ENCODE peak calls at places on chromosomes 16 and 17, in eight cellular contexts. Q, S, B, W, E, C, V and T are unnamed samples.

GRCh38 chr16:78607465-78607864 is 508.0 kb downstream of the WWOX start:
- DNase-seq in S (no peak), B (no peak), E (no peak), Q (no peak), V (no peak), W (no peak), C (no peak), T (no peak)

GRCh38 chr17:56165017-56165720 is 11.9 kb downstream of the ANKFN1 start:
- DNase-seq in W (no peak), V (no peak), C (no peak), E (no peak), S (no peak), Q (no peak), B (no peak), T (no peak)

GRCh38 chr17:44083250-44083849 is 12.8 kb downstream of the G6PC3 start:
- DNase-seq in E (no peak), Q (no peak), V (no peak), W (no peak), C (peak), B (no peak), S (peak), T (no peak)

GRCh38 chr16:24909856-24910255 is 64.1 kb downstream of the SLC5A11 start:
- DNase-seq in W (no peak), V (no peak), E (no peak), B (no peak), S (no peak), C (no peak), Q (no peak), T (no peak)

GRCh38 chr17:56739376-56739775 is 94.3 kb downstream of the C17orf67 start:
- DNase-seq in W (no peak), V (no peak), B (no peak), E (no peak), C (no peak), S (no peak), Q (no peak), T (no peak)

GRCh38 chr17:2101448-2102257 is 46.8 kb downstream of the HIC1 start:
- DNase-seq in S (no peak), E (no peak), C (peak), B (peak), Q (peak), V (no peak), W (peak), T (peak)

GRCh38 chr17:68456529-68457167 is 648 bp downstream of the WIPI1 start:
- DNase-seq in B (peak), C (peak), S (peak), E (peak), Q (no peak), W (peak), V (peak), T (peak)

GRCh38 chr16:70630960-70631745 is 15.2 kb upstream of the IL34 start:
- DNase-seq in C (no peak), V (no peak), B (no peak), E (no peak), Q (no peak), W (no peak), S (no peak), T (no peak)

GRCh38 chr17:73644145-73645049 is at the start of gene SDK2:
- DNase-seq in E (no peak), V (peak), C (no peak), B (no peak), Q (no peak), S (peak), W (peak), T (no peak)

GRCh38 chr17:81578038-81578441 is 25.9 kb upstream of the FAAP100 start:
- DNase-seq in C (no peak), B (no peak), Q (no peak), W (no peak), V (no peak), S (no peak), E (no peak), T (no peak)

GRCh38 chr16:73746554-73746953 is 550.1 kb upstream of the PSMD7 start:
- DNase-seq in B (no peak), C (no peak), V (no peak), S (no peak), W (no peak), E (no peak), Q (no peak), T (no peak)

GRCh38 chr17:4551141-4551540 is 4.0 kb downstream of the MYBBP1A start:
- DNase-seq in Q (no peak), W (no peak), C (no peak), S (peak), E (no peak), B (peak), V (peak), T (no peak)

GRCh38 chr17:41519501-41520224 is 973 bp upstream of the KRT15 start:
- DNase-seq in B (no peak), E (no peak), C (peak), Q (no peak), W (no peak), S (no peak), V (no peak), T (no peak)

GRCh38 chr17:39800540-39800939 is 62.8 kb downstream of the GRB7 start:
- DNase-seq in V (no peak), Q (peak), C (no peak), S (no peak), B (no peak), E (no peak), W (no peak), T (no peak)

GRCh38 chr17:40190197-40191021 is 13.1 kb downstream of the RAPGEFL1 start:
- DNase-seq in V (no peak), Q (no peak), B (no peak), W (no peak), E (no peak), C (no peak), S (peak), T (no peak)

GRCh38 chr17:55661963-55662834 is 60.5 kb downstream of the TMEM100 start:
- DNase-seq in C (no peak), E (no peak), V (no peak), S (no peak), W (no peak), Q (no peak), B (no peak), T (no peak)

GRCh38 chr17:76946111-76946771 is 78.0 kb downstream of the MGAT5B start:
- DNase-seq in S (peak), V (no peak), C (no peak), Q (no peak), W (no peak), B (no peak), E (no peak), T (no peak)

GRCh38 chr16:9449597-9449996 is 358.2 kb downstream of the HAPSTR1 start:
- DNase-seq in S (no peak), E (no peak), V (no peak), B (no peak), Q (no peak), W (no peak), C (no peak), T (no peak)

GRCh38 chr17:51869387-51869786 is 289.1 kb downstream of the CA10 start:
- DNase-seq in Q (no peak), E (no peak), B (no peak), V (no peak), C (no peak), S (no peak), W (no peak), T (no peak)

GRCh38 chr17:75843577-75844529 is at the start of gene UNC13D:
- DNase-seq in E (no peak), Q (peak), S (peak), W (peak), B (no peak), V (peak), C (peak), T (peak)

DNA sequence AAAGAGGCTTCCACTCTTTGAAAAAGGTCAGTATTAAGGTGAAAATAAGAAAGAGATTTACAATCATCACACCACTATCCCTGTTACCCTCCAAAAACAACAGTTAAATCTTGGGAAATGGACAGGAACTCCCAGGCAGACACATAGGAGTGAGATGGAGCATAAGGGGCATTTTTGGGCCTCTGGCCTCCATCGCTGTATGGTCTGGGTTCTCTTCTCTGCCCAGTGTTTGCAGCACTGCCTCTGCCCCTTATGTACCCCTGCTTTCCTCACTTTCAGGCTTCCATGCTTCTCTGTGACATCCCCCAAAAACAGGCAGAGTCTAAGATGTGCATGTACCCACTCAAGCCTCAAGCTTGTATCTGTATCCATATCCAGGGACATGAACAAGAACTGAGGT is 630 bp upstream of the HOXB2 start:
- DNase-seq in E (no peak), Q (no peak), S (no peak), W (no peak), V (no peak), B (no peak), C (no peak), T (no peak)
- H3K4me3 ChIP-seq in E (no peak), Q (no peak), S (no peak), W (no peak), V (no peak), B (peak), C (no peak), T (no peak)

GRCh38 chr17:46977750-46978488 is 1.1 kb downstream of the RPRML start:
- DNase-seq in Q (no peak), B (no peak), C (no peak), E (no peak), V (no peak), S (no peak), W (no peak), T (no peak)

GRCh38 chr17:46977348-46977747 is 1.7 kb downstream of the RPRML start:
- DNase-seq in S (peak), V (no peak), W (peak), B (no peak), C (no peak), Q (no peak), E (peak), T (no peak)

GRCh38 chr17:46975287-46975686 is 3.8 kb downstream of the RPRML start:
- DNase-seq in Q (no peak), W (no peak), V (no peak), B (no peak), C (no peak), S (no peak), E (no peak), T (no peak)

GRCh38 chr17:46978489-46979022 is 497 bp downstream of the RPRML start:
- DNase-seq in E (no peak), S (peak), V (peak), B (no peak), Q (no peak), C (no peak), W (no peak), T (no peak)

DNA sequence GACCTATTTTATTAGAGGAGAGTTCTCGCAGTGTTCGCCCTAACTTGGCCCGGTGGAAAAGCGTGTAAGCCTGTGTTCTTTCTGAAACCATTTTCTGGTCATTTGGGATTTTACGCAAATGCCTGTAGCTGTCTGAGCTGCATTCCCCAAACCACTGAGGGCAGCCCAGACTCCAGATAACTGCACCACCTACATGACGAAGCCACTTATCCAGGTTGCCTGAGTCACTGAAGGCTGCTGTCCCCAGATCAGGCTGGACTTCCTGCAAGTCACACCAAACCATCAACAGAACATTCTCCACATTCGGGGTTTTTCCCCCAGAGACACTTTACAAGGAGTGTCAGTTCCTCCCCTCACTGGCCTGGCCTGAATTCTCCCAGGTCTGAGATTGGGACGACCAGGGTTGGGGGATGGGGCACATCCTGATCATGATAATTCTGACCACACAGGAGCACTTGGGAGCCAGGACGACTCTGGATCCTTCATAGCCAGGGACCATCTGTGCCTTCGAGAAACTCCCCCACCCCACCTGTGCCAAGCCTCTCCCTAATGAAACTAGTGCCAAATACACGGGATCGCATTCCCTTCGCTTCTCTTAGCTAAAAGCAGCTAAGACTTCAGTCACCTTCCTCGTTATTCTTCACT is 2.3 kb downstream of the RPRML start:
- DNase-seq in V (no peak), Q (no peak), C (no peak), W (no peak), B (no peak), E (no peak), S (no peak), T (no peak)
- H3K4me3 ChIP-seq in V (no peak), Q (no peak), C (no peak), W (no peak), B (no peak), E (no peak), S (no peak), T (no peak)

DNA sequence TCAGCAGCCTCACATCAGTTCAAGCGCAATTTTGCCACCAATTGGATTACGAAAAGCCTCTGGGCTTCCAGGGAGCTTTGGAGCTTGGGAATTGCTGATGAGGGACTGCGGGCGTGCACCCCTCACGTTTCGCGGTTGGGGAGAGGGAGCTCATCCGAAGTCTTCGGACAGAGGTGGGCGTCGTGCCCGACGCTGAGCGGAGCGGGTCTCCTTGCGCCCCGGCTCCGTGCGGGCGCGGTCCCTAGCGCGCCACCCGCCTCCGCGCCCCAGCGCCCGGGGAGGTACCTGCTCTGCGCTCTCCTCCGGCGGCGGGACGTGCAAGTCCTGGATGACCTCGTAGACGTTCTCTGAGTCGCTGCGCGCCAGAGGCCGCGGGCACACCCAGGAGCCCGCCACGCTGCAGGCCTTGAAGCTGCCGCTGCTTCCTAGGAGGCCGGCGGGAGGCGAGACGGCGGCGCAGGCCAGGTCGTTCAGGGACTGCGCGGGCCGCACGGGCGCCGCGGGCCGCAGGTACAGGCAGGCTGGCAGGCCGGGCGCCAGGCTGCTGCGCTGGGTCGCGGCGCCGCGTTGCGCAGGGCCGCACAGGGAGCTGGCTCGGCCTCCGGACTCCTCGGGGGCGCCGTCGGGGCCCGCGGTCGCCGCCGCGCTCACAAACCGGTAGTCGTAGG is 3.2 kb downstream of the ARHGAP27 start:
- DNase-seq in B (peak), Q (no peak), E (no peak), V (peak), W (peak), S (no peak), C (no peak), T (peak)
- H3K4me3 ChIP-seq in B (no peak), Q (no peak), E (no peak), V (no peak), W (peak), S (no peak), C (no peak), T (no peak)

DNA sequence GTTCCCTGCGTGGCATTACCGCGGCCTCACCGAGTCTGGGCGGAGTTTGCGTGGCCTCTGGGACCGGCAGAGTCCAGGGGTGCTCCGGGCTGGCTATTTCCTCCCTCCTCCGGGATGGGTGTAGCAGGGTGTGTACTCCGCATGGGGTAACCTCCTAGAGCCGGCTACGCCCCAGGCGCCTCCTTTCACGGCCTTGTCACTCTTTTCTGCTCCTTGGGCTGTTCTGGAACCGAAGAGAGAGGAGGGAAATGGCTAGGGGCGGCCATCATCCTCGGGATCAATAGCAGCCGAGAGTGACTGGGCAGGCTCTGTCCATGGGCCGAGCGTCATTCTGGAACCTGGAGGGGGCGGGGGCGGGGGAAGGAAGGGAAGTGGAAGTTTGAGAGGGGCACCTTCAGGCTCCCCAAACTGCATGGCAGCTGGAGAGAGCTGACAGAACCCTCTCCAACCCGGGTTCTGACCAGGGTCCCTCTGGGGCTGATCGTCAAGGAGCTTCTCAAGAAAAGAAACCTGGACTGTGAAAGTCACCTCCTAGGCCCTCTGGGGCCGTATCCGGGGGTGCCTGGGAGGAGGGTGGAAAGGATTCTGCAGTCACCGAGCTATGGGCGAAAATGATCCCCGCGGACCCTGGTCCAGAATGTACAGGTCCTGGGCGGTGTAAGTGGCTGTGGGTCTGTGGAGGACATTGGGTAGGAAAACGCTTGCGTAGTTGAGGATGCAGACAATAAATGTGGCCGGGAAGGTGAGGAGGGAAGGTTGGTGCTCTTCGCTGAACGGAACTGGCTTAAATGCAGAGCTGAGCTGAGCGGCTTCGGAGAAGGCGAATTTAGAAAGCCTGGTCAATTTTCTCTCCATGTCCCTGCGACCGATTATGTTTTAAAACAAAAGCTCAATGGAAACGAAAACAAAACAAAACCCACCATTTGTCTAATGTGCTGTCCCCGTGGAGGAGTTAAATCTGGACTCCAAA is 3.8 kb upstream of the LHX1 start:
- DNase-seq in B (no peak), V (no peak), E (no peak), S (peak), W (no peak), Q (no peak), C (peak), T (no peak)
- H3K4me3 ChIP-seq in B (peak), V (no peak), E (no peak), S (no peak), W (peak), Q (peak), C (no peak), T (peak)

GRCh38 chr16:17301184-17301583 is 169.6 kb downstream of the XYLT1 start:
- DNase-seq in W (no peak), E (no peak), V (no peak), Q (no peak), C (no peak), B (no peak), S (no peak), T (no peak)
- H3K4me3 ChIP-seq in W (no peak), E (no peak), V (no peak), Q (no peak), C (no peak), B (no peak), S (no peak), T (no peak)

GRCh38 chr16:22970191-22970845 is 156.4 kb downstream of the HS3ST2 start:
- DNase-seq in E (no peak), V (no peak), W (no peak), Q (no peak), S (no peak), B (no peak), C (no peak), T (no peak)
- H3K4me3 ChIP-seq in E (no peak), V (no peak), W (no peak), Q (no peak), S (no peak), B (no peak), C (no peak), T (no peak)